ENCODE peak calls at places on chromosomes 6 and 20, in nine cellular contexts. W is GM12878, X is PC-3, C is cardiac muscle cell, I is astrocyte, R is H1, S is Peyer's patch, L is ovary, H is AG04450. Y is an unnamed sample.

GRCh38 chr20:46084805-46085792 is 4.7 kb downstream of the NCOA5 start:
- DNase-seq in W (no peak), S (no peak), X (peak), H (no peak), L (peak), C (peak), I (peak), R (no peak), Y (no peak)

GRCh38 chr6:51854876-51855275 is 232.5 kb downstream of the PKHD1 start:
- DNase-seq in W (no peak), R (peak), S (no peak), H (no peak), C (no peak), L (no peak), X (no peak), I (no peak), Y (no peak)

GRCh38 chr20:44114755-44115044 is 72.3 kb downstream of the JPH2 start:
- DNase-seq in H (no peak), L (no peak), I (no peak), R (no peak), X (no peak), S (no peak), W (no peak), C (no peak), Y (no peak)

GRCh38 chr6:51462896-51463679 is 624.3 kb downstream of the PKHD1 start:
- DNase-seq in W (no peak), H (no peak), I (no peak), C (no peak), S (no peak), R (no peak), X (no peak), L (no peak), Y (no peak)

GRCh38 chr20:20820104-20820503 is 107.7 kb upstream of the RALGAPA2 start:
- DNase-seq in C (peak), W (no peak), R (peak), H (no peak), L (no peak), I (no peak), X (peak), S (no peak), Y (no peak)

GRCh38 chr20:9147553-9148024 is 78.7 kb downstream of the PLCB4 start:
- DNase-seq in C (peak), R (no peak), H (no peak), S (no peak), L (no peak), I (peak), W (no peak), X (peak), Y (no peak)

GRCh38 chr6:126027601-126028000 is 41.3 kb downstream of the TRMT11 start:
- DNase-seq in H (no peak), C (peak), I (peak), S (no peak), R (no peak), L (no peak), W (no peak), X (peak), Y (no peak)

GRCh38 chr6:138005846-138006245 is 101.4 kb downstream of the PERP start:
- DNase-seq in S (no peak), L (no peak), H (no peak), R (no peak), X (no peak), W (no peak), I (no peak), C (no peak), Y (no peak)

GRCh38 chr6:145139895-145140294 is 595.4 kb downstream of the EPM2A start:
- DNase-seq in C (no peak), X (no peak), W (no peak), L (no peak), I (no peak), R (no peak), S (no peak), H (no peak), Y (no peak)

GRCh38 chr6:158742988-158743651 is 76.0 kb downstream of the EZR start:
- DNase-seq in W (no peak), S (no peak), I (no peak), R (no peak), H (no peak), X (no peak), C (no peak), L (no peak), Y (no peak)

GRCh38 chr6:158739673-158740072 is 79.5 kb downstream of the EZR start:
- DNase-seq in X (no peak), I (no peak), W (no peak), C (no peak), S (no peak), R (no peak), L (no peak), H (no peak), Y (no peak)

GRCh38 chr6:158737082-158737709 is 82.0 kb downstream of the EZR start:
- DNase-seq in W (no peak), L (no peak), S (no peak), R (no peak), X (no peak), H (no peak), I (no peak), C (no peak), Y (no peak)

GRCh38 chr6:158737710-158738615 is 81.2 kb downstream of the EZR start:
- DNase-seq in C (peak), X (peak), S (peak), L (no peak), R (no peak), I (peak), W (no peak), H (no peak), Y (no peak)
- TF ChIP-seq CTCF in C (no peak), X (no peak), S (no peak), L (no peak), R (no peak), I (no peak), W (no peak), H (no peak), Y (no peak)

DNA sequence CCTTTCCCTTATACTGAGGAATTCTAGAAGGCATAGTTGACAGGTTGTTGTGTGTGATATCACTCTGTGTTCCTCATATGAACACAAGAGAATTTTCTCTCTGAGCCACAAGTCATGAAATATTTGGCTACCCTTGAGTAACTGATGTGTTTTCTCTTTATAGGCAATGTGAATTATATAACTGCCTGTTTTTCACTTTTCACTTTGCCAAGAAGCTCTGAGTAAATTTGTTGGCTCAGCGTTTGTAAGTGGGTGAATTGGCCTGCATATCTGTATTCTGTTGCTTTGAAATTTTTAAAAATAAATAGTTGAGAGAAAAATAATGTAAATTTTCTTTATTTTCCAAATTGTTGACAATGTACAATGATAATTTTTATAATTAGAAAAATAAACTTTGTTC is 5.2 kb upstream of the BTBD9 start:
- DNase-seq in H (no peak), X (no peak), W (no peak), L (no peak), I (no peak), S (no peak), R (no peak), C (no peak), Y (no peak)
- H3K27ac ChIP-seq in H (no peak), X (no peak), W (no peak), L (no peak), I (no peak), S (no peak), R (no peak), C (no peak), Y (no peak)

DNA sequence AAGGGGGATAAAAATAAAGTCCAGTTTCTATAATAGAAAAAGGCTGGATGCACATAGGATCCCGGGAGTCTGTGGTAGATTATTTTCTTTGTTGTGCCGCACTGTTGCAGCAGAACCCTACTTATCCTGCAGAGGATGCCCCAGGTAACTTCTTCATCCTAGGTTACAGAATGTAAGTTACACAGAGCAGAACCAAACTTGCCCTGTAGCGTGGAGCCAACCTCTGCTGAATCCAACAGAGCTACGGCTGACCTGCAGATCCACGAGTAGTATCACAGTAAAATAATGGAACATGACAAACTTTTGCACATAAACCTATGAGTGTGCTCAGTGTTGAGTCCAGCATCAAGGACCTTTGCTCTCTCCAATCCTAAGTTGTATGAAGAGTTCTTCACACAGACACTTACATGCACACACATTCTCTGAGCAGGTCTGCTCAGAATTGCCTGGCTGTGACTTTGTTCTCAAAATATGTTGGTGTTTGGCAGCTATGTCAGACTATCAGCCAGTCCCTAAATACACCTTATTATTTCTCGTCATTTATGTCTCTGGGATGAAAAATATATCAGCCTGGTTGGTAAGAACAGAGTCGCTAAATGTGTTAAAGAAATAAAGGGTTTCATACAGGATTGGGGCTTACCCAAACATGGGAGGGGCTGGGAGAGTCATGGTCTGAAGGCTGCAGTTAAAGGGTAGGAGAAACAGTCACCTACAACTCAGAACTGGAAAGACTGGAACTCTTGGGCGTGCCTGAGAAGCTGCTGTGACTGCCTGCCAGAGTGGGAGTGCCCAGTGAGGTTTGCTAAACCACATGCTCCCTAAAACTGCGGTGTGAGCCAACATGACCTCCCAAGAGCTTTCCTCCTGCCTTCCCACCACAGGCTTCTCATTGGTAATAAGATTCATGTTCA is 165.1 kb upstream of the SLC24A3 start:
- DNase-seq in C (no peak), X (peak), I (no peak), S (peak), L (peak), W (no peak), R (no peak), H (no peak), Y (no peak)
- TF ChIP-seq CTCF in C (no peak), X (no peak), I (no peak), S (peak), L (no peak), W (no peak), R (no peak), H (no peak), Y (no peak)

GRCh38 chr20:50101281-50101680 is 11.7 kb downstream of the UBE2V1 start:
- DNase-seq in S (no peak), L (no peak), W (no peak), H (no peak), X (no peak), R (no peak), C (peak), I (no peak), Y (no peak)
- H3K27ac ChIP-seq in S (no peak), L (no peak), W (no peak), H (no peak), X (no peak), R (no peak), C (peak), I (no peak), Y (no peak)

GRCh38 chr6:33417903-33418689 is at the start of gene CUTA:
- DNase-seq in I (peak), W (peak), L (peak), X (peak), S (peak), H (peak), C (peak), R (peak), Y (peak)
- TF ChIP-seq CTCF in I (no peak), W (peak), L (peak), X (peak), S (peak), H (no peak), C (peak), R (peak), Y (peak)

GRCh38 chr6:1701668-1702353 is 92.1 kb downstream of the FOXC1 start:
- DNase-seq in W (no peak), I (peak), H (peak), X (peak), L (no peak), S (no peak), C (peak), R (no peak), Y (no peak)
- H3K27ac ChIP-seq in W (no peak), I (peak), H (peak), X (no peak), L (no peak), S (no peak), C (no peak), R (no peak), Y (no peak)

GRCh38 chr20:63693079-63693974 is 3.1 kb upstream of the TNFRSF6B start:
- DNase-seq in S (no peak), W (no peak), L (no peak), X (no peak), C (no peak), H (no peak), R (no peak), I (no peak), Y (no peak)
- TF ChIP-seq CTCF in S (no peak), W (no peak), L (no peak), X (no peak), C (no peak), H (no peak), R (no peak), I (no peak), Y (no peak)

GRCh38 chr20:1328680-1329330 is at the start of gene SDCBP2:
- DNase-seq in I (no peak), X (peak), R (peak), L (peak), S (peak), H (no peak), W (no peak), C (no peak), Y (no peak)
- H3K27ac ChIP-seq in I (no peak), X (peak), R (no peak), L (peak), S (peak), H (peak), W (peak), C (no peak), Y (peak)